ENCODE peak calls at places on chromosome 9, in seven cellular contexts. A is lung, I is neural crest cell, S is HFFc6, X is A549, G is fibroblast of villous mesenchyme, K is suprapubic skin. L is an unnamed sample.

GRCh38 chr9:26779072-26779471 is 113.5 kb downstream of the CAAP1 start:
- DNase-seq in I (no peak), A (no peak), K (no peak), S (no peak), G (no peak), X (peak; percentile 28), L (no peak)

GRCh38 chr9:116687074-116687761 is at the start of gene TRIM32:
- DNase-seq in X (peak; percentile 88), K (peak; percentile 94), S (peak; percentile 79), G (peak; percentile 88), I (peak; percentile 98), A (peak; percentile 94), L (peak; percentile 94)

GRCh38 chr9:107847977-107848376 is 358.4 kb upstream of the KLF4 start:
- DNase-seq in K (no peak), G (peak; percentile 29), X (no peak), I (no peak), A (no peak), S (no peak), L (no peak)

GRCh38 chr9:16182784-16183183 is 629.9 kb downstream of the CCDC171 start:
- DNase-seq in K (no peak), G (no peak), I (no peak), X (no peak), A (no peak), S (no peak), L (no peak)

GRCh38 chr9:70595211-70595610 is 180.8 kb upstream of the KLF9 start:
- DNase-seq in A (no peak), K (no peak), S (no peak), I (no peak), G (peak; percentile 58), X (no peak), L (no peak)

GRCh38 chr9:126113176-126113575 is 213.5 kb upstream of the MVB12B start:
- DNase-seq in S (no peak), K (no peak), A (no peak), G (no peak), X (no peak), I (no peak), L (no peak)

GRCh38 chr9:11618241-11618805 is 1005.5 kb upstream of the PTPRD start:
- DNase-seq in S (no peak), I (no peak), X (no peak), K (no peak), A (no peak), G (no peak), L (no peak)

GRCh38 chr9:120348951-120349429 is 231.0 kb downstream of the CDK5RAP2 start:
- DNase-seq in A (no peak), I (peak; percentile 45), K (no peak), S (peak; percentile 16), G (peak; percentile 57), X (peak; percentile 62), L (peak; percentile 37)

GRCh38 chr9:26324787-26325186 is 567.8 kb downstream of the CAAP1 start:
- DNase-seq in K (no peak), G (peak; percentile 65), X (no peak), A (no peak), S (no peak), I (no peak), L (no peak)

GRCh38 chr9:130899051-130899748 is 2.6 kb upstream of the QRFP start:
- DNase-seq in G (no peak), K (no peak), I (no peak), S (no peak), A (no peak), X (no peak), L (no peak)

GRCh38 chr9:133571491-133571890 is 37.0 kb downstream of the ADAMTSL2 start:
- DNase-seq in I (no peak), G (no peak), S (no peak), K (no peak), X (no peak), A (no peak), L (no peak)

GRCh38 chr9:93036887-93037475 is 21.5 kb upstream of the SUSD3 start:
- DNase-seq in I (no peak), A (no peak), G (no peak), S (no peak), X (no peak), K (no peak), L (no peak)

GRCh38 chr9:23123048-23123632 is 676.5 kb downstream of the DMRTA1 start:
- DNase-seq in G (no peak), I (peak; percentile 23), A (no peak), K (no peak), X (peak; percentile 52), S (peak; percentile 22), L (peak; percentile 29)

GRCh38 chr9:137114613-137115393 is at the start of gene DPP7:
- DNase-seq in G (peak; percentile 51), A (peak; percentile 69), S (peak; percentile 12), X (peak; percentile 59), I (no peak), K (peak; percentile 78), L (peak; percentile 82)

GRCh38 chr9:129594632-129595031 is 26.3 kb downstream of the C9orf50 start:
- DNase-seq in S (no peak), A (no peak), G (no peak), K (no peak), I (no peak), X (no peak), L (no peak)

GRCh38 chr9:134434896-134435506 is 108.7 kb downstream of the RXRA start:
- DNase-seq in K (peak; percentile 96), G (peak; percentile 98), S (peak; percentile 94), I (no peak), X (peak; percentile 88), A (peak; percentile 94), L (no peak)

GRCh38 chr9:116763665-116764064 is 76.6 kb downstream of the TRIM32 start:
- DNase-seq in S (no peak), K (no peak), G (no peak), X (no peak), I (no peak), A (no peak), L (no peak)

GRCh38 chr9:35905912-35906679 is at the start of gene HRCT1:
- DNase-seq in K (peak; percentile 94), S (peak; percentile 94), I (no peak), A (peak; percentile 96), G (peak; percentile 96), X (peak; percentile 91), L (no peak)

GRCh38 chr9:97891736-97892135 is 30.6 kb downstream of the TRMO start:
- DNase-seq in K (no peak), G (no peak), I (no peak), X (no peak), S (no peak), A (no peak), L (no peak)

GRCh38 chr9:97900103-97900737 is 22.1 kb downstream of the TRMO start:
- DNase-seq in K (no peak), A (no peak), G (peak; percentile 10), X (no peak), S (peak; percentile 72), I (no peak), L (no peak)

GRCh38 chr9:97900738-97901565 is 21.3 kb downstream of the TRMO start:
- DNase-seq in A (no peak), X (peak; percentile 59), I (peak; percentile 12), G (peak; percentile 46), S (peak; percentile 44), K (no peak), L (peak; percentile 34)

GRCh38 chr9:97889941-97890557 is 32.3 kb downstream of the TRMO start:
- DNase-seq in S (peak; percentile 11), G (peak; percentile 19), K (no peak), A (no peak), I (peak; percentile 45), X (peak; percentile 21), L (peak; percentile 49)

GRCh38 chr9:97895695-97896332 is 26.5 kb downstream of the TRMO start:
- DNase-seq in G (no peak), K (no peak), S (peak; percentile 53), X (peak; percentile 64), I (no peak), A (no peak), L (peak; percentile 20)
- TF ChIP-seq CTCF in G (peak; percentile 30), K (no peak), S (peak; percentile 64), X (no peak), I (no peak), A (no peak), L (peak; percentile 22)

GRCh38 chr9:99821187-99822095 is at the start of gene NR4A3:
- DNase-seq in A (peak; percentile 95), K (peak; percentile 97), X (peak; percentile 98), S (peak; percentile 97), I (peak; percentile 79), G (peak; percentile 98), L (peak; percentile 88)
- TF ChIP-seq CTCF in A (peak; percentile 23), K (peak; percentile 20), X (no peak), S (peak; percentile 56), I (peak; percentile 51), G (peak; percentile 7), L (peak; percentile 13)

GRCh38 chr9:124291801-124292396 is 34.1 kb downstream of the NEK6 start:
- DNase-seq in A (no peak), I (no peak), X (no peak), G (peak; percentile 21), S (no peak), K (no peak), L (peak; percentile 89)

GRCh38 chr9:124286292-124286931 is 28.7 kb downstream of the NEK6 start:
- DNase-seq in S (peak; percentile 89), I (no peak), A (no peak), K (no peak), G (peak; percentile 92), X (peak; percentile 73), L (peak; percentile 88)

GRCh38 chr9:124292696-124293593 is 35.2 kb downstream of the NEK6 start:
- DNase-seq in K (no peak), G (no peak), S (no peak), A (no peak), X (no peak), I (no peak), L (no peak)

GRCh38 chr9:124290743-124291554 is 33.2 kb downstream of the NEK6 start:
- DNase-seq in A (no peak), S (no peak), K (no peak), X (no peak), G (no peak), I (no peak), L (peak; percentile 79)

DNA sequence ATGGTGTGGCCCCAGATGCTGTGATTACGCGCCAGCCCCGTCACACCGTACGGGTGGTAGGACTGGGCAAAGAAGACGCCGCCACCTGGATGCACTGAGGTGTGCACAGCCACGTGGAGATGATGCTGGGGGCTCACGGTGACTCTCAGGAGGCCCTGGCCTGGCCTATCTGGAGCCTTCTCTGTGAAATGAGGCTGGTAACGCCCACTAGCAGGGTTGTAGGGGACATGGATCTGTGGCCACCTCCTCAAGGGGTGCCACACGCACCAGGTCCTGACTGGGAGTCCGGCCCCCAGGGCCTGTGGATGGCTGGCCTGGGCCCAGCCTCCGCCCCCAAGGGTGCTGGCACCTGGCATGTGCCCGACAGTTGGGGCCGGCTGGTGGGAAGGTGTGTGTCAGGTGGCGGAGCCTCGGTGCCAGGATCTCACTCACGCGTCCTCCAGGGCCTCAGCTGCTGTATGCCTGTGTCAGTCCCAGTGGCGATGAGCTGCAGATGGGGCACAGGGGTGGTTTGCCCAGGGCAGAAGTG is 32.4 kb downstream of the NEK6 start:
- DNase-seq in X (no peak), G (no peak), S (no peak), K (no peak), A (no peak), I (no peak), L (peak; percentile 74)
- TF ChIP-seq CTCF in X (no peak), G (no peak), S (no peak), K (no peak), A (no peak), I (no peak), L (peak; percentile 15)

DNA sequence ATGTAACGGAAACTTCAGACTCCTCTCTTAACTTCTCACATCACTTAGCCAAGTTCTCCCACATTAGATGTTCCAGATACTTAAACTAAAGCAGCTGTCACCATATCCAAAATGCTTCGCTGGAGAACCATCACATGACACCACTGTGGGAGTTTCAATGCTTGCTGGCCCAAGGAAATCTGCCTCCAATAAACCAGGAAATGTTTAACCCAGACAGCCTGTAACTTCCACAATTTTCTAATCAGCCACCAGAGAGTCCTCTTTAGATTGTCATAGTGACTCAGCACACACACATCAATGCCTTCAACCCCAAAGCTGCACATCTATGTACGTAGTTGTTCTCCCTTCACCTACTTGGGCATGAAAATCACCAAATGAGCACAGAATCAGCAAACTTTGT is 118.7 kb downstream of the LPAR1 start:
- DNase-seq in X (peak; percentile 91), I (no peak), A (no peak), G (peak; percentile 82), K (no peak), S (peak; percentile 85), L (no peak)
- TF ChIP-seq CTCF in X (no peak), I (no peak), A (no peak), G (no peak), K (no peak), S (no peak), L (no peak)

L was measured in GM12865.